ENCODE peak calls at places on chromosomes 3 and 15, in six cellular contexts. One of them, this sample, is unnamed.

GRCh38 chr3:112557980-112558379 is 3.8 kb downstream of the ATG3 start:
- DNase-seq in GM12864: no peak
- DNase-seq in osteoblast: no peak
- DNase-seq in adrenal gland: no peak
- DNase-seq in lower leg skin: no peak
- DNase-seq in WERI-Rb-1: no peak
- DNase-seq in this sample: no peak

GRCh38 chr15:22265056-22265945 is 185.0 kb downstream of the OR4M2 start:
- DNase-seq in GM12864: no peak
- DNase-seq in osteoblast: no peak
- DNase-seq in adrenal gland: no peak
- DNase-seq in lower leg skin: no peak
- DNase-seq in WERI-Rb-1: no peak
- DNase-seq in this sample: no peak

GRCh38 chr3:23017800-23018199 is 185.3 kb upstream of the UBE2E2 start:
- DNase-seq in GM12864: no peak
- DNase-seq in osteoblast: no peak
- DNase-seq in adrenal gland: no peak
- DNase-seq in lower leg skin: no peak
- DNase-seq in WERI-Rb-1: no peak
- DNase-seq in this sample: peak

GRCh38 chr15:58527573-58528196 is 95.9 kb downstream of the LIPC start:
- DNase-seq in GM12864: no peak
- DNase-seq in osteoblast: no peak
- DNase-seq in adrenal gland: no peak
- DNase-seq in lower leg skin: no peak
- DNase-seq in WERI-Rb-1: no peak
- DNase-seq in this sample: no peak

GRCh38 chr15:93037341-93038063 is 51.5 kb downstream of the RGMA start:
- DNase-seq in GM12864: no peak
- DNase-seq in osteoblast: peak
- DNase-seq in adrenal gland: no peak
- DNase-seq in lower leg skin: no peak
- DNase-seq in WERI-Rb-1: peak
- DNase-seq in this sample: peak

GRCh38 chr3:63908081-63908736 is 4.0 kb downstream of the SCAANT1 start:
- DNase-seq in GM12864: no peak
- DNase-seq in osteoblast: peak
- DNase-seq in adrenal gland: no peak
- DNase-seq in lower leg skin: no peak
- DNase-seq in WERI-Rb-1: no peak
- DNase-seq in this sample: no peak

GRCh38 chr3:39065197-39065596 is 13.4 kb downstream of the WDR48 start:
- DNase-seq in GM12864: no peak
- DNase-seq in osteoblast: peak
- DNase-seq in adrenal gland: no peak
- DNase-seq in lower leg skin: no peak
- DNase-seq in WERI-Rb-1: peak
- DNase-seq in this sample: peak

GRCh38 chr3:173932624-173933023 is 535.1 kb downstream of the NLGN1 start:
- DNase-seq in GM12864: no peak
- DNase-seq in osteoblast: no peak
- DNase-seq in adrenal gland: no peak
- DNase-seq in lower leg skin: no peak
- DNase-seq in WERI-Rb-1: no peak
- DNase-seq in this sample: peak

GRCh38 chr15:31508656-31509055 is 182.0 kb downstream of the KLF13 start:
- DNase-seq in GM12864: no peak
- DNase-seq in osteoblast: no peak
- DNase-seq in adrenal gland: no peak
- DNase-seq in lower leg skin: no peak
- DNase-seq in WERI-Rb-1: no peak
- DNase-seq in this sample: no peak

GRCh38 chr3:124510290-124510689 is 220.0 kb upstream of the UMPS start:
- DNase-seq in GM12864: no peak
- DNase-seq in osteoblast: no peak
- DNase-seq in adrenal gland: no peak
- DNase-seq in lower leg skin: no peak
- DNase-seq in WERI-Rb-1: no peak
- DNase-seq in this sample: peak

GRCh38 chr3:18558526-18558925 is 133.4 kb upstream of the SATB1 start:
- DNase-seq in GM12864: no peak
- DNase-seq in osteoblast: no peak
- DNase-seq in adrenal gland: no peak
- DNase-seq in lower leg skin: no peak
- DNase-seq in WERI-Rb-1: no peak
- DNase-seq in this sample: no peak

GRCh38 chr3:65996605-65997004 is 42.1 kb downstream of the MAGI1 start:
- DNase-seq in GM12864: no peak
- DNase-seq in osteoblast: no peak
- DNase-seq in adrenal gland: no peak
- DNase-seq in lower leg skin: peak
- DNase-seq in WERI-Rb-1: no peak
- DNase-seq in this sample: peak

GRCh38 chr15:33005582-33005981 is 188.9 kb downstream of the FMN1 start:
- DNase-seq in GM12864: no peak
- DNase-seq in osteoblast: no peak
- DNase-seq in adrenal gland: no peak
- DNase-seq in lower leg skin: no peak
- DNase-seq in WERI-Rb-1: no peak
- DNase-seq in this sample: no peak

GRCh38 chr15:33009026-33009425 is 185.5 kb downstream of the FMN1 start:
- DNase-seq in GM12864: no peak
- DNase-seq in osteoblast: no peak
- DNase-seq in adrenal gland: no peak
- DNase-seq in lower leg skin: no peak
- DNase-seq in WERI-Rb-1: no peak
- DNase-seq in this sample: no peak

GRCh38 chr15:33008284-33009011 is 186.1 kb downstream of the FMN1 start:
- DNase-seq in GM12864: no peak
- DNase-seq in osteoblast: no peak
- DNase-seq in adrenal gland: no peak
- DNase-seq in lower leg skin: peak
- DNase-seq in WERI-Rb-1: no peak
- DNase-seq in this sample: no peak

GRCh38 chr15:33009603-33010002 is 184.9 kb downstream of the FMN1 start:
- DNase-seq in GM12864: no peak
- DNase-seq in osteoblast: no peak
- DNase-seq in adrenal gland: no peak
- DNase-seq in lower leg skin: no peak
- DNase-seq in WERI-Rb-1: no peak
- DNase-seq in this sample: no peak

GRCh38 chr15:33007295-33007855 is 187.1 kb downstream of the FMN1 start:
- DNase-seq in GM12864: no peak
- DNase-seq in osteoblast: peak
- DNase-seq in adrenal gland: no peak
- DNase-seq in lower leg skin: no peak
- DNase-seq in WERI-Rb-1: no peak
- DNase-seq in this sample: peak
- TF ChIP-seq CTCF in GM12864: no peak
- TF ChIP-seq CTCF in osteoblast: peak
- TF ChIP-seq CTCF in adrenal gland: no peak
- TF ChIP-seq CTCF in lower leg skin: no peak
- TF ChIP-seq CTCF in WERI-Rb-1: no peak
- TF ChIP-seq CTCF in this sample: peak

GRCh38 chr15:101242160-101242998 is 9.5 kb downstream of the CHSY1 start:
- DNase-seq in GM12864: peak
- DNase-seq in osteoblast: peak
- DNase-seq in adrenal gland: no peak
- DNase-seq in lower leg skin: no peak
- DNase-seq in WERI-Rb-1: no peak
- DNase-seq in this sample: peak
- H3K4me3 ChIP-seq in GM12864: no peak
- H3K4me3 ChIP-seq in osteoblast: no peak
- H3K4me3 ChIP-seq in adrenal gland: no peak
- H3K4me3 ChIP-seq in lower leg skin: no peak
- H3K4me3 ChIP-seq in WERI-Rb-1: no peak
- H3K4me3 ChIP-seq in this sample: no peak

GRCh38 chr3:11438636-11439035 is 166.4 kb downstream of the ATG7 start:
- DNase-seq in GM12864: no peak
- DNase-seq in osteoblast: peak
- DNase-seq in adrenal gland: peak
- DNase-seq in lower leg skin: no peak
- DNase-seq in WERI-Rb-1: no peak
- DNase-seq in this sample: no peak
- TF ChIP-seq CTCF in GM12864: no peak
- TF ChIP-seq CTCF in osteoblast: peak
- TF ChIP-seq CTCF in adrenal gland: no peak
- TF ChIP-seq CTCF in lower leg skin: no peak
- TF ChIP-seq CTCF in WERI-Rb-1: no peak
- TF ChIP-seq CTCF in this sample: no peak

DNA sequence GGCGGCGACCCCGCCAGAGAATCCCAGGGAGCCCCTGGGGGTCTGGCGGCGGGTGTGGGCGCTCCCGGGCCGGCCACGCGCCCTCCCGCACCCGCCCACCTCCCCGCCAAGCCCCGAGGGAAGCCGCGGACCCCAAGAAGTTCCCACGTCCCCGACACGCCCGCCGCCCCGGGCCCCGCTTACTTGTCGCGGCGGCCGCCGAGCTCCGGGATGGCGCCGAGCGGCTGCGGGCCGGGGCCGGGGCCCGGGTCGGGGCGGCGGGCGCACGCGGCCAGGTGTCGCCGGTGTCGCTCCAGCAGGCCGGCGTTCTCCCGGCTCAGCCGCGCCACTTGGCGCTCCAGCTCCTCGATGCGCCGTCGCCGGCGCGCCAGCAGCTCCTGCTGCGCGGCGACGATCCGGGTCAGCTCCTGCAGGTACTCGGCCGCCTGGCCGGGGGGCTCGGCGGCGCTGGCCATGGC is 137.6 kb downstream of the NUP210 start:
- DNase-seq in GM12864: no peak
- DNase-seq in osteoblast: peak
- DNase-seq in adrenal gland: no peak
- DNase-seq in lower leg skin: no peak
- DNase-seq in WERI-Rb-1: no peak
- DNase-seq in this sample: no peak
- H3K4me3 ChIP-seq in GM12864: no peak
- H3K4me3 ChIP-seq in osteoblast: no peak
- H3K4me3 ChIP-seq in adrenal gland: no peak
- H3K4me3 ChIP-seq in lower leg skin: peak
- H3K4me3 ChIP-seq in WERI-Rb-1: peak
- H3K4me3 ChIP-seq in this sample: no peak

DNA sequence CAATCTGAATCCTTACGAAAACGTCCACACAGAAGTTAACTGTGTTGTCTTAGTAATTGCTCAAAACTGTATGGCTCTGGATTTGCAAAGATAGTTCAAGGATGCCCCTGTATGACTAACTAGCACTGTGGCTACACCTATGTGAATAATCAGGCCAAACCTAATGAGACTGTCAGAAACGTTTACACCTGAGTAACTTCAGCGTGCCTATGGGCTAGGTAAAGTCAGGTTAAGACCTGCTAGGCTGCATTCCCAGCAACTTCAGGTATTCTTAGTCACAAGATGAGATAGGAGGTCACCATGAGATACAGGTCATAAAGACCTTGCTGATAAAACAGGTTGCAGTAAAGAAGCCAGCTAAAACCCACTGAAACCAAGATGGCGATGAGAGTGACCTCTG is 87.8 kb upstream of the PLXND1 start:
- DNase-seq in GM12864: no peak
- DNase-seq in osteoblast: no peak
- DNase-seq in adrenal gland: no peak
- DNase-seq in lower leg skin: peak
- DNase-seq in WERI-Rb-1: no peak
- DNase-seq in this sample: peak
- TF ChIP-seq CTCF in GM12864: no peak
- TF ChIP-seq CTCF in osteoblast: no peak
- TF ChIP-seq CTCF in adrenal gland: no peak
- TF ChIP-seq CTCF in lower leg skin: no peak
- TF ChIP-seq CTCF in WERI-Rb-1: no peak
- TF ChIP-seq CTCF in this sample: no peak

GRCh38 chr3:184603156-184604030 is 41.8 kb downstream of the EPHB3 start:
- DNase-seq in GM12864: no peak
- DNase-seq in osteoblast: peak
- DNase-seq in adrenal gland: peak
- DNase-seq in lower leg skin: no peak
- DNase-seq in WERI-Rb-1: no peak
- DNase-seq in this sample: no peak
- H3K4me3 ChIP-seq in GM12864: no peak
- H3K4me3 ChIP-seq in osteoblast: no peak
- H3K4me3 ChIP-seq in adrenal gland: no peak
- H3K4me3 ChIP-seq in lower leg skin: no peak
- H3K4me3 ChIP-seq in WERI-Rb-1: no peak
- H3K4me3 ChIP-seq in this sample: no peak

GRCh38 chr3:180631317-180631716 is 29.4 kb downstream of the TTC14 start:
- DNase-seq in GM12864: no peak
- DNase-seq in osteoblast: no peak
- DNase-seq in adrenal gland: no peak
- DNase-seq in lower leg skin: no peak
- DNase-seq in WERI-Rb-1: no peak
- DNase-seq in this sample: peak

GRCh38 chr3:180630360-180630759 is 28.4 kb downstream of the TTC14 start:
- DNase-seq in GM12864: no peak
- DNase-seq in osteoblast: no peak
- DNase-seq in adrenal gland: no peak
- DNase-seq in lower leg skin: no peak
- DNase-seq in WERI-Rb-1: no peak
- DNase-seq in this sample: peak

GRCh38 chr3:180633722-180634121 is 31.8 kb downstream of the TTC14 start:
- DNase-seq in GM12864: no peak
- DNase-seq in osteoblast: no peak
- DNase-seq in adrenal gland: no peak
- DNase-seq in lower leg skin: no peak
- DNase-seq in WERI-Rb-1: peak
- DNase-seq in this sample: no peak
- TF ChIP-seq CTCF in GM12864: peak
- TF ChIP-seq CTCF in osteoblast: no peak
- TF ChIP-seq CTCF in adrenal gland: no peak
- TF ChIP-seq CTCF in lower leg skin: no peak
- TF ChIP-seq CTCF in WERI-Rb-1: peak
- TF ChIP-seq CTCF in this sample: no peak

DNA sequence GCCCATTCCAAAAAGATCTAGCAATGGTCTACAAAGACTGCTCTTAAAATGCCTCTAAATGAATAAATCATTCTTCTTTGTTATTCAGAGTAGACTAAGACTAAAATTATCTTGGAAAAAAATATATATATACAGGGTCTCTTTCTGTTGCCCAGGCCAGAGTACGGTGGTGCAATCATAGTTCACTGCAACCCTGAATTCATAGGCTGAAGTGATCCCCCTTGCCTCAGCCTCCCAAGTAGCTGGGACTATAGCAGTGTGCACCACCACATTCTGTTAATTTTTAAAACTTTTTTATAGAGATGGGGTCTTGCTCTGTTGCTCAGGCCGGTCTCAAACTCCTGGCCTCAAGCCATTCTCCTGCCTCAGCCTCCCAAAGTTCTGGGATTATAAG is 18.7 kb downstream of the WWTR1 start:
- DNase-seq in GM12864: no peak
- DNase-seq in osteoblast: no peak
- DNase-seq in adrenal gland: no peak
- DNase-seq in lower leg skin: no peak
- DNase-seq in WERI-Rb-1: no peak
- DNase-seq in this sample: no peak
- H3K4me3 ChIP-seq in GM12864: no peak
- H3K4me3 ChIP-seq in osteoblast: peak
- H3K4me3 ChIP-seq in adrenal gland: no peak
- H3K4me3 ChIP-seq in lower leg skin: no peak
- H3K4me3 ChIP-seq in WERI-Rb-1: no peak
- H3K4me3 ChIP-seq in this sample: no peak

GRCh38 chr15:43872416-43873020 is 45.7 kb downstream of the WDR76 start:
- DNase-seq in GM12864: peak
- DNase-seq in osteoblast: peak
- DNase-seq in adrenal gland: peak
- DNase-seq in lower leg skin: no peak
- DNase-seq in WERI-Rb-1: peak
- DNase-seq in this sample: peak
- TF ChIP-seq CTCF in GM12864: peak
- TF ChIP-seq CTCF in osteoblast: peak
- TF ChIP-seq CTCF in adrenal gland: peak
- TF ChIP-seq CTCF in lower leg skin: no peak
- TF ChIP-seq CTCF in WERI-Rb-1: peak
- TF ChIP-seq CTCF in this sample: peak

This sample was measured in epithelial cell of esophagus.